ENCODE peak calls at places on chromosomes 3 and 15, in nine cellular contexts. F is A549, G is uterus, U is heart left ventricle, Y is transverse colon, D is breast epithelium, V is esophagus muscularis mucosa, L is right lobe of liver, W is stomach. O is an unnamed sample.
A peak's percentile ranks its signal among the peaks of the same experiment; 100 is the strongest.

GRCh38 chr3:27633224-27633545 is 88.9 kb downstream of the EOMES start:
- DNase-seq in L (no peak), V (no peak), D (no peak), U (peak; percentile 28), G (no peak), F (no peak), W (no peak), Y (no peak), O (no peak)

GRCh38 chr15:96416934-96417759 is 86.6 kb downstream of the NR2F2 start:
- DNase-seq in V (no peak), U (peak; percentile 33), G (no peak), W (peak; percentile 60), Y (no peak), F (peak; percentile 14), D (no peak), L (no peak), O (no peak)

GRCh38 chr3:190911382-190911781 is 48.9 kb upstream of the GMNC start:
- DNase-seq in W (no peak), D (no peak), F (no peak), L (no peak), U (no peak), V (no peak), Y (no peak), G (no peak), O (no peak)

GRCh38 chr15:40190591-40190990 is 29.7 kb downstream of the BUB1B start:
- DNase-seq in F (peak; percentile 16), W (no peak), U (no peak), G (no peak), Y (no peak), D (no peak), V (no peak), L (no peak), O (no peak)

GRCh38 chr3:140334105-140334504 is 343.8 kb upstream of the TRIM42 start:
- DNase-seq in G (no peak), V (no peak), D (no peak), W (no peak), L (no peak), F (no peak), Y (no peak), U (no peak), O (no peak)

GRCh38 chr3:61725851-61726333 is 164.5 kb downstream of the PTPRG start:
- DNase-seq in Y (no peak), D (no peak), U (no peak), F (no peak), W (no peak), G (no peak), L (no peak), V (no peak), O (no peak)

GRCh38 chr3:185825639-185826481 is 1.0 kb upstream of the IGF2BP2 start:
- DNase-seq in L (peak; percentile 62), U (peak; percentile 45), V (no peak), G (peak; percentile 26), F (peak; percentile 57), W (peak; percentile 61), D (no peak), Y (peak; percentile 76), O (no peak)

GRCh38 chr15:89230277-89230676 is 8.9 kb upstream of the RLBP1 start:
- DNase-seq in F (no peak), W (no peak), G (no peak), V (peak; percentile 55), D (no peak), Y (no peak), U (no peak), L (no peak), O (no peak)

GRCh38 chr15:42650208-42651066 is 75.0 kb downstream of the STARD9 start:
- DNase-seq in G (peak; percentile 63), U (peak; percentile 53), W (peak; percentile 57), D (no peak), Y (peak; percentile 67), L (no peak), F (peak; percentile 67), V (no peak), O (no peak)

GRCh38 chr15:35304389-35304788 is 219.3 kb upstream of the NANOGP8 start:
- DNase-seq in L (no peak), W (no peak), V (no peak), Y (no peak), G (no peak), D (no peak), U (no peak), F (no peak), O (no peak)

GRCh38 chr15:83207622-83208356 is at the start of gene HDGFL3:
- DNase-seq in W (peak; percentile 46), V (no peak), Y (peak; percentile 45), L (peak; percentile 55), D (peak; percentile 72), F (peak; percentile 74), G (peak; percentile 70), U (peak; percentile 69), O (no peak)

GRCh38 chr3:150349314-150350097 is 58.6 kb upstream of the TSC22D2 start:
- DNase-seq in W (no peak), F (peak; percentile 40), D (no peak), U (peak; percentile 82), V (no peak), G (no peak), Y (no peak), L (no peak), O (no peak)

GRCh38 chr15:90336705-90337141 is 15.4 kb upstream of the ZNF774 start:
- DNase-seq in Y (no peak), G (no peak), F (peak; percentile 69), U (no peak), V (no peak), L (no peak), D (no peak), W (no peak), O (no peak)

GRCh38 chr3:168534761-168535160 is 439.0 kb upstream of the GOLIM4 start:
- DNase-seq in F (no peak), W (no peak), V (no peak), L (no peak), U (no peak), G (no peak), D (no peak), Y (no peak), O (no peak)

GRCh38 chr15:93072011-93072410 is 17.0 kb downstream of the RGMA start:
- DNase-seq in F (no peak), L (no peak), W (no peak), G (no peak), V (no peak), U (no peak), D (no peak), Y (no peak), O (no peak)

GRCh38 chr15:93070901-93071300 is 18.1 kb downstream of the RGMA start:
- DNase-seq in D (no peak), V (no peak), G (no peak), U (no peak), W (no peak), F (no peak), Y (no peak), L (no peak), O (no peak)

GRCh38 chr15:93073465-93073952 is 15.5 kb downstream of the RGMA start:
- DNase-seq in G (peak; percentile 51), F (no peak), U (no peak), Y (no peak), D (no peak), V (no peak), L (peak; percentile 53), W (no peak), O (no peak)

GRCh38 chr15:93071469-93071891 is 17.5 kb downstream of the RGMA start:
- DNase-seq in G (no peak), Y (no peak), U (no peak), V (no peak), L (no peak), D (no peak), W (no peak), F (no peak), O (no peak)

GRCh38 chr15:93072440-93073394 is 16.3 kb downstream of the RGMA start:
- DNase-seq in L (peak; percentile 54), G (peak; percentile 85), F (peak; percentile 53), W (peak; percentile 69), U (peak; percentile 87), Y (peak; percentile 63), V (no peak), D (no peak), O (no peak)
- TF ChIP-seq POLR2A in L (no peak), G (peak; percentile 40), F (no peak), W (no peak), U (no peak), Y (peak; percentile 39), V (peak; percentile 36), D (no peak), O (peak; percentile 72)

GRCh38 chr3:194253270-194253669 is 97.9 kb downstream of the CPN2 start:
- DNase-seq in W (no peak), F (no peak), L (no peak), D (no peak), V (no peak), G (no peak), Y (no peak), U (no peak), O (no peak)
- H3K4me1 ChIP-seq in W (peaks cover 15% of the 10 kb centered on the region), F (no peaks in the 10 kb centered on the region), L (peaks cover 27% of the 10 kb centered on the region), D (no peaks in the 10 kb centered on the region), V (peaks cover 33% of the 10 kb centered on the region), G (no peaks in the 10 kb centered on the region), Y (peaks cover 20% of the 10 kb centered on the region), U (peaks cover 38% of the 10 kb centered on the region), O (peaks cover 23% of the 10 kb centered on the region)

DNA sequence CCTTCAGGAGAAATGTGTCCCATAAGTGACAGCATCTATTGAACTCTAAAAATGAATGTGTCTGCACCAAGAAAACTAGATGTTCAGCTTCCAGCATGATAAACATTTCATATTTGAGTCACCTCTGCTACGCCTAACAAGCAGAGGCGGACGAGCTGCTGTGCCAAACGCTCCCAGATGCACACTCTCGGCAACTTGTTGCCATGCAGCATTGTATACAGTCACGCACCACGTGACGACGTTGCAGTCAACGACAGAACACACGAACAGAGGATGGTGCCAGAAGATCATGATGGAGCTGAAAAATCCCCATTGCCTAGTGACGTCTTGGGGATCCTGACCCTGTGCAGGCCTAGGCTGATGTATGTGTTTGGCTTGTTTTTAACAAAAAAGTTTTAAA is 137.5 kb downstream of the XXYLT1 start:
- DNase-seq in W (no peak), D (no peak), F (no peak), L (no peak), U (no peak), V (no peak), G (no peak), Y (peak; percentile 60), O (no peak)
- TF ChIP-seq POLR2A in W (no peak), D (no peak), F (no peak), L (no peak), U (no peak), V (no peak), G (no peak), Y (no peak), O (no peak)

GRCh38 chr3:195442573-195443390 is at the start of gene ACAP2:
- DNase-seq in D (peak; percentile 100), U (peak; percentile 100), Y (peak; percentile 100), V (peak; percentile 100), L (peak; percentile 100), F (peak; percentile 98), G (peak; percentile 99), W (peak; percentile 100), O (peak; percentile 100)

GRCh38 chr3:195441476-195441970 is 1.3 kb downstream of the ACAP2 start:
- DNase-seq in Y (peak; percentile 24), F (no peak), W (no peak), U (no peak), D (no peak), L (no peak), G (no peak), V (no peak), O (no peak)

GRCh38 chr3:195441051-195441450 is 1.8 kb downstream of the ACAP2 start:
- DNase-seq in U (no peak), V (no peak), G (no peak), Y (no peak), W (no peak), D (no peak), L (no peak), F (no peak), O (no peak)

GRCh38 chr3:195443391-195443989 is 670 bp upstream of the ACAP2 start:
- DNase-seq in W (no peak), G (peak; percentile 17), Y (no peak), F (no peak), V (no peak), L (no peak), U (no peak), D (no peak), O (no peak)

GRCh38 chr3:195441971-195442572 is 748 bp downstream of the ACAP2 start:
- DNase-seq in D (no peak), U (peak; percentile 52), L (peak; percentile 72), W (peak; percentile 35), F (peak; percentile 45), Y (peak; percentile 50), G (peak; percentile 32), V (no peak), O (no peak)
- H3K4me1 ChIP-seq in D (no peaks in the 10 kb centered on the region), U (peaks cover 36% of the 10 kb centered on the region), L (peaks cover 14% of the 10 kb centered on the region), W (peaks cover 19% of the 10 kb centered on the region), F (peaks cover 22% of the 10 kb centered on the region), Y (peaks cover 50% of the 10 kb centered on the region), G (peaks cover 4% of the 10 kb centered on the region), V (peaks cover 23% of the 10 kb centered on the region), O (peaks cover 41% of the 10 kb centered on the region)